ENCODE peak calls at places on chromosomes 2 and 18, in seven cellular contexts. E, B, Q, V, Y, T and M are unnamed samples.

GRCh38 chr2:203484266-203485112 is 50.6 kb downstream of the RAPH1 start:
- DNase-seq in E (peak), B (peak), Q (peak), V (peak), Y (no peak), T (peak), M (no peak)

GRCh38 chr18:80022613-80023012 is 11.6 kb upstream of the RBFA start:
- DNase-seq in E (no peak), B (peak), Q (no peak), V (no peak), Y (no peak), T (peak), M (no peak)

GRCh38 chr2:144774786-144775185 is 254.9 kb upstream of the ZEB2 start:
- DNase-seq in E (no peak), B (no peak), Q (no peak), V (no peak), Y (no peak), T (no peak), M (no peak)

GRCh38 chr2:145765889-145766288 is 1246.0 kb upstream of the ZEB2 start:
- DNase-seq in E (no peak), B (no peak), Q (no peak), V (no peak), Y (no peak), T (no peak), M (no peak)

GRCh38 chr18:61333746-61334490 is 688 bp downstream of the CDH20 start:
- DNase-seq in E (no peak), B (no peak), Q (peak), V (no peak), Y (no peak), T (no peak), M (no peak)

GRCh38 chr2:106180602-106181001 is 13.5 kb downstream of the UXS1 start:
- DNase-seq in E (no peak), B (no peak), Q (no peak), V (no peak), Y (no peak), T (no peak), M (no peak)

GRCh38 chr2:207334631-207335371 is 169.1 kb upstream of the KLF7 start:
- DNase-seq in E (no peak), B (peak), Q (no peak), V (peak), Y (no peak), T (peak), M (peak)

GRCh38 chr18:11167778-11168177 is 18.4 kb upstream of the PIEZO2 start:
- DNase-seq in E (no peak), B (peak), Q (no peak), V (no peak), Y (no peak), T (no peak), M (no peak)

GRCh38 chr2:26702025-26702424 is 9.5 kb downstream of the KCNK3 start:
- DNase-seq in E (no peak), B (peak), Q (no peak), V (no peak), Y (peak), T (no peak), M (no peak)

GRCh38 chr18:56112984-56113383 is 525.0 kb upstream of the TCF4 start:
- DNase-seq in E (peak), B (no peak), Q (no peak), V (no peak), Y (no peak), T (no peak), M (no peak)

GRCh38 chr2:239443102-239443620 is 42.3 kb upstream of the HDAC4 start:
- DNase-seq in E (no peak), B (no peak), Q (no peak), V (no peak), Y (no peak), T (no peak), M (no peak)

GRCh38 chr2:150023663-150024062 is 436.1 kb upstream of the MMADHC start:
- DNase-seq in E (no peak), B (no peak), Q (no peak), V (no peak), Y (no peak), T (no peak), M (no peak)

GRCh38 chr2:41989503-41990180 is 58.2 kb upstream of the PKDCC start:
- DNase-seq in E (no peak), B (peak), Q (no peak), V (peak), Y (no peak), T (no peak), M (no peak)

GRCh38 chr2:20990446-20990988 is 53.4 kb downstream of the APOB start:
- DNase-seq in E (no peak), B (no peak), Q (no peak), V (no peak), Y (no peak), T (no peak), M (no peak)

GRCh38 chr2:185127412-185127811 is 529.1 kb downstream of the ZNF804A start:
- DNase-seq in E (no peak), B (no peak), Q (no peak), V (no peak), Y (no peak), T (no peak), M (no peak)

GRCh38 chr2:120306091-120306490 is 39.8 kb upstream of the INHBB start:
- DNase-seq in E (no peak), B (no peak), Q (no peak), V (no peak), Y (no peak), T (no peak), M (no peak)

GRCh38 chr2:38533757-38534545 is 68.8 kb downstream of the HNRNPLL start:
- DNase-seq in E (no peak), B (peak), Q (peak), V (no peak), Y (no peak), T (peak), M (no peak)

GRCh38 chr2:203909946-203910476 is 26.6 kb upstream of the ICOS start:
- DNase-seq in E (no peak), B (no peak), Q (no peak), V (no peak), Y (no peak), T (no peak), M (no peak)

GRCh38 chr18:23875966-23876365 is 138.6 kb upstream of the TTC39C start:
- DNase-seq in E (no peak), B (no peak), Q (no peak), V (no peak), Y (no peak), T (no peak), M (no peak)

GRCh38 chr18:62802523-62802922 is 87.2 kb downstream of the PHLPP1 start:
- DNase-seq in E (no peak), B (no peak), Q (no peak), V (no peak), Y (no peak), T (no peak), M (no peak)

GRCh38 chr2:239482801-239483712 is 82.2 kb upstream of the HDAC4 start:
- DNase-seq in E (no peak), B (no peak), Q (no peak), V (no peak), Y (no peak), T (no peak), M (no peak)

GRCh38 chr2:113273031-113273551 is 5.6 kb downstream of the PAX8 start:
- DNase-seq in E (no peak), B (peak), Q (peak), V (no peak), Y (no peak), T (peak), M (no peak)

GRCh38 chr18:45617284-45617683 is 2.0 kb downstream of the SLC14A2 start:
- DNase-seq in E (no peak), B (peak), Q (no peak), V (peak), Y (no peak), T (no peak), M (no peak)

GRCh38 chr2:45983213-45983612 is 314.0 kb upstream of the EPAS1 start:
- DNase-seq in E (no peak), B (no peak), Q (no peak), V (no peak), Y (no peak), T (no peak), M (no peak)

GRCh38 chr18:77401173-77401572 is 151.5 kb downstream of the GALR1 start:
- DNase-seq in E (no peak), B (no peak), Q (no peak), V (no peak), Y (no peak), T (no peak), M (no peak)

GRCh38 chr2:60306231-60306861 is 247.1 kb downstream of the BCL11A start:
- DNase-seq in E (no peak), B (no peak), Q (no peak), V (no peak), Y (no peak), T (no peak), M (no peak)

GRCh38 chr18:54532962-54533361 is 58.1 kb upstream of the DYNAP start:
- DNase-seq in E (no peak), B (no peak), Q (no peak), V (no peak), Y (no peak), T (no peak), M (no peak)

GRCh38 chr18:9431296-9431695 is 44.0 kb upstream of the RALBP1 start:
- DNase-seq in E (no peak), B (no peak), Q (no peak), V (no peak), Y (no peak), T (no peak), M (no peak)

GRCh38 chr18:38368886-38369285 is 803.3 kb upstream of the CELF4 start:
- DNase-seq in E (no peak), B (no peak), Q (no peak), V (no peak), Y (no peak), T (no peak), M (no peak)

GRCh38 chr18:68796936-68797690 is 767 bp upstream of the CCDC102B start:
- DNase-seq in E (no peak), B (peak), Q (no peak), V (no peak), Y (no peak), T (no peak), M (no peak)

GRCh38 chr2:172606285-172606684 is 50.4 kb downstream of the PDK1 start:
- DNase-seq in E (no peak), B (peak), Q (no peak), V (no peak), Y (no peak), T (no peak), M (no peak)

DNA sequence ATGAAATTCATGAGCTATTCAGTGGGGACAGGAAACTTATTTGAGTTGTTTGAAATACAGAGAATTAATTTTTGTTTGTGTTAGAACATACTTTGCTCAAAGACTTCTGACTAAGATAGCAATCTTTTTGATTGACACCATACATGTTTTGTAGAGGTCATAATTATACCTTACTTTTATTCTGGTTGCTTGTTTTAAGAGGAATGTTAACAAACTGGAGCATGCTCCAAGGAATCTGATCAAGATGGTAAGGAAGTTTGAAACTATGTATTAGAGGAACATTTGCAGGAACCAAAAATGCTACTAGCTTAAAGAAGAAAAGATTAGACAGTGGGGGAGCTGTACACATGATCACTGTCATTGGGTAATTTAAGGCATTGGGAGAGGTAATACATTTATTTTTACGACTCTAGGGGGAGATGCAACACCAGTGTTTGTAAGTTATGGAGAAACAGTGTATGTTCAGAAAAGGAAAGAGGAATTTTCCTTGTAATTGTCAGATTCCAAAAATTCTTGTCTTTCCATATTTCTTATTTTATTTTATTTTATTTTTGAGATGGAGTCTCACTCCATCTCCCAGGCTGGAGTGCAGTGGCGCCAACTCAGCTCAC is 8.0 kb downstream of the AGFG1 start:
- DNase-seq in E (no peak), B (peak), Q (no peak), V (no peak), Y (no peak), T (peak), M (no peak)
- TF ChIP-seq CTCF in E (peak), B (peak), Q (no peak), V (peak), Y (peak), T (no peak), M (peak)

DNA sequence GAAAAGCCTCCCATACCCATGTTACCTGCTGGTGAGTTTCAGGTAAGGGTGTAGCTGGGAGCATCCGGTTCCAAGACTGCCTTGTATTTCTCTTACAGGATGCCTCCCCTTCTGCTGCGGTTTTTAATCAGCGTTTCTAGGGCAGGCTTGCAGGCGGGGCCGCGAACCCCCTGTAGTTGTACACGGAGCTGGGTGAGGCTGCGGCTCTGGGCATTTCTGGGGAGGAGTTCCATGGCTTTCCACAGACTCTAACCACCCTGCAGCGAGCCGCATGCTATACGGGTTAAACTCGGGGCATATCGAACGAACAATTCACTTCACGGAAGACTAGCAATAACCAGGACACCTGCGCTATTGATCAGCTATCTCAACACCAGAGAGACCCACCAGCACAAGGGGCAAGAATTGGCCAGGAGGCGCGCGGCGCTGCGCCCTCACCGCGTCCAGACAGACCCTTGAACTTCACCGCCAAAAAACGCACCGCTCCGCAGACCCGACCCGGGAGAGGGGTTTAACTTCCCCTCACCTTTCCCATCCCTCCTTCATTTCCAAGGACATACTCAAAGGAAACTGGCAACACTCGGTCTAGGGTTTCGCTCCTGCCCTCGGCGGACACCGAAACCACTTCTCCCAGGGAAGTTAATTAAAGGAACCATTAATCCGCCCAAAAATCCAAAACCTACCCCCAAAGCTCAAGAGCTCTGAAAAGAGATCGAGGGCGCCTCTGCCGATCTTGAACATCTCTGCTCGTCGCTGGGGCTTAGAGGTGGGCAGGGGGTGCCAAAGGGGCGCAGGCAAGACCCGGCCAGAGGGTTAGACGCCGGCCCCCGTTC is 909 bp downstream of the TGFA start:
- DNase-seq in E (no peak), B (no peak), Q (peak), V (no peak), Y (no peak), T (no peak), M (no peak)
- H3K4me3 ChIP-seq in E (no peak), B (no peak), Q (peak), V (peak), Y (no peak), T (no peak), M (peak)

DNA sequence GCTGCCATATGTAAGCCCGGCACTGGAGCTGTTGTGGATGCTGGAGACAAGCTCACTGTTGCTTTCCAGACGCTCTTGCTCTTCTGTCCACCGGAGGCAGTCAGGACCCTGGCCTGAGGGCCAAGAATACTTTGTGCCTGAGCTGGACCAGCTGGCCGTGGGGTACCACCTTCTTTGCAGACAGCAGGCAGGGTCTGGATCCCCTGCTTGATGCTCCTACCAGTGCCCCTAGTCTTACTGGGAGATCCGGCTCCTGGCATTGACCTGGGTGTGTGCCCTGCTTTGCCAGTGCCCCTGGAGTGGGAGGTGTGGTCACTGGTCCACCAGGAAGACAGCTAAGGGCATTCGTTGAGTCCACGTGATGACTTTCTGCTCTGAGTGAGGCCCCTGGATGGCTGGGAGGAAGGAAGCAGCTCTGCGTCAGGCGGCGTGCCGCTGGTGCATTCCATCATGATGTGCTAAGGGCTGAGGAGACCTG is 59.3 kb downstream of the LRRFIP1 start:
- DNase-seq in E (no peak), B (peak), Q (peak), V (peak), Y (no peak), T (no peak), M (no peak)
- TF ChIP-seq CTCF in E (no peak), B (peak), Q (peak), V (no peak), Y (peak), T (no peak), M (no peak)

GRCh38 chr2:109616184-109616583 is 2.0 kb downstream of the SOWAHC start:
- DNase-seq in E (no peak), B (no peak), Q (no peak), V (no peak), Y (no peak), T (no peak), M (no peak)
- H3K4me3 ChIP-seq in E (no peak), B (no peak), Q (no peak), V (no peak), Y (no peak), T (no peak), M (peak)

GRCh38 chr2:135258193-135258592 is 206.1 kb downstream of the RAB3GAP1 start:
- DNase-seq in E (no peak), B (no peak), Q (peak), V (no peak), Y (no peak), T (peak), M (no peak)
- TF ChIP-seq CTCF in E (peak), B (no peak), Q (peak), V (no peak), Y (no peak), T (no peak), M (no peak)

GRCh38 chr2:223612501-223612900 is 10.3 kb upstream of the SCG2 start:
- DNase-seq in E (no peak), B (no peak), Q (no peak), V (no peak), Y (no peak), T (no peak), M (no peak)
- H3K4me3 ChIP-seq in E (no peak), B (peak), Q (no peak), V (peak), Y (peak), T (no peak), M (no peak)